ENCODE peak calls at places on chromosomes 16 and 17, in seven cellular contexts. J is HFF-Myc; Z is bronchial epithelial cell; P is ascending aorta; A is NCI-H2081; K is neuronal stem cell; H is stimulated activated CD4-positive, alpha-beta T cell treated with anti-CD3 and anti-CD28 coated beads, Interleukin-15, amount 100 ng/mL, for 48 hours. T is an unnamed sample.

GRCh38 chr16:49452568-49452967 is 79.0 kb downstream of the C16orf78 start:
- DNase-seq in J (no peak), Z (no peak), P (no peak), A (no peak), K (no peak), H (no peak), T (no peak)

GRCh38 chr16:3456374-3456773 is 12.9 kb downstream of the NAA60 start:
- DNase-seq in J (no peak), Z (no peak), P (no peak), A (peak), K (no peak), H (no peak), T (peak)

GRCh38 chr17:16371742-16372141 is 9.1 kb upstream of the UBB start:
- DNase-seq in J (peak), Z (peak), P (no peak), A (no peak), K (no peak), H (no peak), T (peak)

GRCh38 chr17:71910002-71910401 is 210.8 kb upstream of the SOX9 start:
- DNase-seq in J (no peak), Z (no peak), P (no peak), A (no peak), K (no peak), H (no peak), T (no peak)

GRCh38 chr17:80791758-80792284 is 199.8 kb upstream of the CHMP6 start:
- DNase-seq in J (peak), Z (peak), P (peak), A (no peak), K (no peak), H (no peak), T (peak)

GRCh38 chr17:7717756-7718350 is 309 bp downstream of the DNAH2 start:
- DNase-seq in J (no peak), Z (no peak), P (no peak), A (no peak), K (no peak), H (no peak), T (no peak)

GRCh38 chr16:57590654-57591085 is 37.8 kb upstream of the ADGRG1 start:
- DNase-seq in J (no peak), Z (peak), P (no peak), A (no peak), K (no peak), H (no peak), T (peak)

GRCh38 chr17:82914375-82914774 is 74.6 kb upstream of the ZNF750 start:
- DNase-seq in J (no peak), Z (peak), P (no peak), A (no peak), K (no peak), H (no peak), T (no peak)

GRCh38 chr17:76530826-76531500 is 6.5 kb downstream of the CYGB start:
- DNase-seq in J (no peak), Z (no peak), P (no peak), A (no peak), K (no peak), H (no peak), T (no peak)

GRCh38 chr16:14486520-14487303 is 143.3 kb downstream of the PARN start:
- DNase-seq in J (peak), Z (peak), P (peak), A (peak), K (no peak), H (no peak), T (peak)

GRCh38 chr16:79055251-79055972 is 545.1 kb downstream of the MAF start:
- DNase-seq in J (no peak), Z (no peak), P (no peak), A (no peak), K (no peak), H (no peak), T (no peak)

GRCh38 chr16:67199011-67199807 is at the start of gene ELMO3:
- DNase-seq in J (no peak), Z (peak), P (no peak), A (peak), K (peak), H (no peak), T (no peak)

GRCh38 chr17:3693829-3694231 is 2.1 kb downstream of the P2RX5 start:
- DNase-seq in J (no peak), Z (no peak), P (no peak), A (no peak), K (no peak), H (peak), T (no peak)

GRCh38 chr16:10817514-10817913 is 1.1 kb downstream of the TVP23A start:
- DNase-seq in J (no peak), Z (no peak), P (no peak), A (no peak), K (no peak), H (no peak), T (no peak)

GRCh38 chr16:50292566-50292948 is 26.2 kb downstream of the ADCY7 start:
- DNase-seq in J (no peak), Z (no peak), P (no peak), A (no peak), K (no peak), H (no peak), T (no peak)